ENCODE peak calls at places on chromosomes 13 and 19, in ten cellular contexts. Q, P, A, Z, N, R, I, H, G and F are unnamed samples.

GRCh38 chr13:29543230-29544215 is 52.0 kb downstream of the SLC7A1 start:
- DNase-seq in N (no peak), H (no peak), P (no peak), R (no peak), A (no peak), Z (no peak), G (no peak), I (no peak), Q (no peak), F (no peak)

GRCh38 chr13:58318495-58319167 is 687.1 kb downstream of the PCDH17 start:
- DNase-seq in H (no peak), R (no peak), G (no peak), A (no peak), N (no peak), Q (no peak), P (no peak), Z (no peak), I (no peak), F (no peak)

GRCh38 chr13:94063096-94063495 is 416.4 kb downstream of the DCT start:
- DNase-seq in I (no peak), A (no peak), P (no peak), R (no peak), Z (no peak), Q (no peak), G (no peak), N (no peak), H (no peak), F (no peak)

GRCh38 chr13:113552079-113552478 is 32.5 kb upstream of the TFDP1 start:
- DNase-seq in N (no peak), Q (no peak), A (peak; percentile 8), R (no peak), G (peak; percentile 17), I (peak; percentile 5), P (no peak), Z (peak; percentile 7), H (no peak), F (peak; percentile 13)

GRCh38 chr19:33285441-33285927 is 16.9 kb downstream of the CEBPA start:
- DNase-seq in Z (no peak), P (no peak), H (no peak), N (no peak), A (no peak), R (no peak), I (no peak), Q (no peak), G (no peak), F (no peak)

GRCh38 chr13:94028234-94029145 is 451.0 kb downstream of the DCT start:
- DNase-seq in G (no peak), R (no peak), Q (no peak), P (peak; percentile 46), I (no peak), Z (no peak), A (no peak), H (no peak), N (no peak), F (no peak)

GRCh38 chr13:79423801-79424642 is 18.0 kb upstream of the RBM26 start:
- DNase-seq in Z (no peak), I (no peak), R (no peak), N (no peak), G (no peak), A (no peak), P (peak; percentile 56), Q (no peak), H (no peak), F (no peak)

GRCh38 chr13:98397221-98397620 is 179.7 kb downstream of the STK24 start:
- DNase-seq in H (no peak), G (no peak), A (no peak), R (no peak), I (no peak), Q (no peak), N (no peak), P (no peak), Z (no peak), F (no peak)

GRCh38 chr13:84446972-84447700 is 564.9 kb upstream of the SLITRK1 start:
- DNase-seq in Q (no peak), R (no peak), A (no peak), G (no peak), H (peak; percentile 26), P (peak; percentile 3), Z (no peak), I (no peak), N (no peak), F (no peak)

DNA sequence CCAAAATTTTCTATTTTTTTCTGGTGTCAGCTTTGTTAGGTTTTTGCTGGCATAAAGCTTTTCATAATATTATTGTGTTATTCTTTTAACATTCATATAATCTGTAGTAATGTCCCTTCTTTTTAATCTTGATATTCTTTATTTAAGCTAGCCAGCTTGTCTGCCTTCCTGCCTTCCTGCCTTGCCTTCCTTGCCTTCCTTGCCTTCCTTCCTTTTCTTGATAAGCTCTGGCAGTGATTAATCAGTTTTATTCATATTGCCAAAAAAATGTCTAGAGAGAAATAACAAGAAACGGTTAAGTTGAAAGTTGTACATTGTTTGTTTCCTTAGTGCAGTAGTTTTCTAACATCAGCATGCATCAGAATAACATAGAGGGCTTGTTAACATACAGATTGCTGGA is 257.5 kb downstream of the MAB21L1 start:
- DNase-seq in N (no peak), I (no peak), Z (no peak), P (no peak), Q (no peak), R (no peak), G (no peak), A (no peak), H (no peak), F (no peak)
- TF ChIP-seq CTCF in N (no peak), I (no peak), Z (no peak), P (no peak), Q (no peak), R (no peak), G (no peak), A (no peak), H (no peak), F (no peak)

GRCh38 chr19:10432736-10433130 is 12.4 kb downstream of the PDE4A start:
- DNase-seq in R (no peak), P (no peak), H (peak; percentile 81), G (no peak), Z (peak; percentile 50), A (peak; percentile 47), I (no peak), Q (no peak), N (no peak), F (no peak)
- H3K4me3 ChIP-seq in R (peak overlapping the region; percentile 84), P (no peak overlapping the region), H (peak overlapping the region; percentile 77), G (no peak overlapping the region), Z (peak overlapping the region; percentile 36), A (no peak overlapping the region), I (peak overlapping the region; percentile 64), Q (peak overlapping the region; percentile 60), N (peak overlapping the region; percentile 77), F (no peak overlapping the region)

DNA sequence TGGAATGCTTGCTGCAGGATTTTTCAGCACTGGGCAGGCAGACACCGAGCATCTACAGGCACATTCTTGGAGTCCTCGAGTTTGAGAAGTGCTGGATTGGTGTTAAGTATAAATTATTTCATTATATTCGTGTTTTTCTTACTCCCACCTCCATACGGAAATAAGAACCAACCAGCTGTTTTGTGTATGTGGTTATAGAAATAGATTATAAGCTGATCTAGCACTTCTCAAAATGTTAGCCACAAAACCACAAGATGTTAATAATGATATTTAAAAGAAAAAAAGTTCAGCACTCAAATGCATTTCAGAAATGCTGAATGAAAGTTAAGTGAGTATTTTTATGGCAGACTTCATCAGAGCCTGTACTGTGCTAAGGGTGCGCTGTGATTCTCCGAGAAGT is 24.0 kb upstream of the TEX29 start:
- DNase-seq in P (no peak), N (no peak), Z (no peak), Q (no peak), H (no peak), A (no peak), I (no peak), G (no peak), R (no peak), F (no peak)
- H3K36me3 ChIP-seq in P (peaks cover 19% of the 10 kb centered on the region), N (peaks cover 63% of the 10 kb centered on the region), Z (peaks cover 36% of the 10 kb centered on the region), Q (no peaks in the 10 kb centered on the region), H (peaks cover 6% of the 10 kb centered on the region), A (peaks cover 12% of the 10 kb centered on the region), I (peaks cover 13% of the 10 kb centered on the region), G (no peaks in the 10 kb centered on the region), R (peaks cover 37% of the 10 kb centered on the region), F (peaks cover 29% of the 10 kb centered on the region)

DNA sequence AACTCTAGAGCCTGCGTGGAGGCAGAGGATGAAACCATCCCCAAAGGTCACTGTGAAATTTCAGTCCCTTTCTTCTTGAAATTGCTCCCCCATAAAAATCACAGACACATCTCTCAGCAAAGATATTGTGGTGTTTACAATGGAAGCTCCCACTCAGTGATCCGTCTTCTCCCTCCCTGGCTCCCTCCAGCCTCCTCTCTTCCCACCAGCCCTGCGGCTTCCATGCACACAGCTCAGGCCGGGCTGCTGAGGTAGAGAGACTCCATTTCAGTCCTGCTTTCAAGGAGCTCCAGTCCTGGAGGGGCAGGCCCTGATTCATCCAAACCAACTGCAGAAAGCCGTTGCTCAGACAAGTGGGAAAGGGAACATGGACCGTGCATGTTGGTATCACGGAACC is 24.0 kb upstream of the MIER2 start:
- DNase-seq in H (no peak), Z (no peak), P (no peak), R (no peak), N (no peak), Q (no peak), A (no peak), I (no peak), G (no peak), F (no peak)
- TF ChIP-seq CTCF in H (no peak), Z (no peak), P (no peak), R (no peak), N (no peak), Q (no peak), A (no peak), I (no peak), G (no peak), F (no peak)

GRCh38 chr19:56838930-56839664 is 1.4 kb downstream of the PEG3 start:
- DNase-seq in I (peak; percentile 84), H (peak; percentile 94), N (peak; percentile 94), G (peak; percentile 95), R (peak; percentile 99), Q (peak; percentile 64), Z (peak; percentile 98), P (no peak), A (peak; percentile 98), F (peak; percentile 88)
- H3K4me3 ChIP-seq in I (no peak overlapping the region), H (peak overlapping the region; percentile 61), N (peak overlapping the region; percentile 70), G (peak overlapping the region; percentile 56), R (peak overlapping the region; percentile 73), Q (no peak overlapping the region), Z (peak overlapping the region; percentile 66), P (no peak overlapping the region), A (no peak overlapping the region), F (no peak overlapping the region)

DNA sequence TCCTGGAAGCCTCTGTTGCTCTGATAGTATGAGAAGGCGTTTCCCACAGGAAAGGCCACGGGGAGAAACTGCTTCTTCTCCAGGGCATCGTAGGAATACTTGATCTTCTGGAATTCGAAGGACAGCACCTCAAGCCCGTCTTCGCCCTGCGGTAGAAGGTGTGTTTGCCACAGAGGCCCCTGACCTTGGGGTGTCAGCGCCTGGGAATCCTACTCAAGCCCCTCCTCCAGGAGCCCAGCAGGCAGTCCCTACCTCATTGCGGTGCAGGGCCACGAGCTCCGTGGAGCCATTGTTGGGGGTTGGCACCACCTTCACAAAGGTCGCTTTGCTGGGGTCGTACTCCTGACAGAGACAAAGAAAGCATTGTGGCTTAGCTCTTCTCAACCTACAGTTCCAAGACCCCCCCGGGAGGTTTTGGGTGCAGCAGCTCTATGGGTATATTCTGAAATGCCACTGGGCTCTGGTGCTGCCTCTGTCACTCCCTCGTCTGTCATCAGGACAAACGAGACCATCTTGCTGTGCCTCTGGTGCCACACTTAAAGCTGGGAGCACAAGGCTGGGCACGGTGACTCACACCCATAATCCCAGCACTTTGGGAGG is 3.7 kb downstream of the ATP13A1 start:
- DNase-seq in Z (no peak), P (no peak), A (no peak), Q (no peak), I (no peak), R (no peak), H (no peak), N (no peak), G (no peak), F (no peak)
- H3K36me3 ChIP-seq in Z (peaks cover 59% of the 10 kb centered on the region), P (peaks cover 23% of the 10 kb centered on the region), A (peaks cover 29% of the 10 kb centered on the region), Q (no peaks in the 10 kb centered on the region), I (peaks cover 37% of the 10 kb centered on the region), R (peaks cover 36% of the 10 kb centered on the region), H (peaks cover 8% of the 10 kb centered on the region), N (peaks cover 53% of the 10 kb centered on the region), G (no peaks in the 10 kb centered on the region), F (peaks cover 53% of the 10 kb centered on the region)

GRCh38 chr19:36054733-36055686 is at the start of gene WDR62:
- DNase-seq in I (peak; percentile 94), Q (peak; percentile 92), G (peak; percentile 96), H (peak; percentile 96), Z (peak; percentile 94), A (peak; percentile 92), R (peak; percentile 81), N (peak; percentile 72), P (peak; percentile 96), F (peak; percentile 91)
- TF ChIP-seq CTCF in I (no peak), Q (no peak), G (no peak), H (no peak), Z (no peak), A (no peak), R (no peak), N (no peak), P (no peak), F (no peak)